ENCODE peak calls at places on chromosomes 7 and 10, in ten cellular contexts. D is AG04450, L is GM13977, S is right lobe of liver, J is psoas muscle, U is ascending aorta, G is A549, E is chondrocyte, C is glutamatergic neuron, V is lung. B is an unnamed sample.

GRCh38 chr10:3747248-3747960 is 37.6 kb downstream of the KLF6 start:
- DNase-seq in S (no peak), G (no peak), L (no peak), J (peak), C (no peak), U (no peak), D (no peak), V (peak), E (no peak), B (no peak)

GRCh38 chr7:45086348-45087065 is 2.3 kb downstream of the NACAD start:
- DNase-seq in L (no peak), U (no peak), D (no peak), E (peak), J (no peak), C (no peak), G (no peak), V (no peak), S (no peak), B (no peak)

GRCh38 chr7:22979251-22979650 is 34.7 kb downstream of the HYCC1 start:
- DNase-seq in C (no peak), E (no peak), U (no peak), V (no peak), J (no peak), L (no peak), D (no peak), S (no peak), G (no peak), B (no peak)

GRCh38 chr7:139993592-139993991 is 69.2 kb downstream of the PARP12 start:
- DNase-seq in D (no peak), G (no peak), E (peak), S (no peak), V (no peak), L (no peak), J (no peak), U (no peak), C (no peak), B (no peak)

GRCh38 chr10:70918851-70919530 is 30.6 kb upstream of the PCBD1 start:
- DNase-seq in J (peak), V (no peak), D (no peak), U (no peak), G (no peak), E (peak), C (peak), L (no peak), S (no peak), B (no peak)

GRCh38 chr7:70698219-70698832 is 433.6 kb upstream of the GALNT17 start:
- DNase-seq in V (no peak), J (no peak), G (peak), L (peak), C (no peak), S (no peak), D (no peak), U (no peak), E (no peak), B (no peak)

GRCh38 chr10:49663596-49663995 is 15.9 kb upstream of the C10orf53 start:
- DNase-seq in E (no peak), C (no peak), U (no peak), V (peak), L (no peak), D (no peak), S (no peak), J (no peak), G (no peak), B (no peak)

GRCh38 chr10:5774987-5775386 is 38.2 kb downstream of the GDI2 start:
- DNase-seq in J (no peak), G (no peak), U (no peak), C (no peak), E (no peak), D (no peak), V (no peak), L (no peak), S (no peak), B (no peak)

GRCh38 chr7:128841961-128842673 is 11.9 kb downstream of the FLNC start:
- DNase-seq in L (peak), C (peak), D (no peak), V (no peak), G (peak), U (no peak), S (peak), J (peak), E (peak), B (no peak)

GRCh38 chr10:90318659-90319058 is 539.2 kb downstream of the HTR7 start:
- DNase-seq in C (no peak), V (no peak), S (no peak), D (no peak), U (no peak), E (no peak), J (no peak), G (no peak), L (no peak), B (no peak)

GRCh38 chr7:42572046-42572445 is 335.0 kb upstream of the GLI3 start:
- DNase-seq in D (no peak), L (no peak), V (no peak), U (no peak), G (no peak), S (no peak), J (no peak), C (no peak), E (no peak), B (no peak)

GRCh38 chr10:76311752-76312699 is 880.6 kb downstream of the LRMDA start:
- DNase-seq in J (no peak), C (no peak), E (no peak), S (peak), G (peak), U (no peak), V (no peak), D (no peak), L (peak), B (no peak)

GRCh38 chr7:51472017-51472296 is 155.3 kb upstream of the COBL start:
- DNase-seq in G (no peak), S (no peak), L (no peak), U (no peak), E (no peak), V (no peak), J (no peak), D (no peak), C (no peak), B (no peak)

GRCh38 chr7:139681812-139682135 is 96.0 kb downstream of the HIPK2 start:
- DNase-seq in U (no peak), E (no peak), S (no peak), V (no peak), L (no peak), D (no peak), C (no peak), G (no peak), J (no peak), B (no peak)

GRCh38 chr7:123867220-123867619 is 22.3 kb downstream of the HYAL4 start:
- DNase-seq in D (no peak), G (no peak), C (no peak), S (no peak), L (no peak), U (no peak), E (no peak), V (no peak), J (no peak), B (peak)

GRCh38 chr7:19392246-19392645 is 247.0 kb upstream of the FERD3L start:
- DNase-seq in L (no peak), U (no peak), J (no peak), S (no peak), V (no peak), E (no peak), G (no peak), C (no peak), D (no peak), B (no peak)

GRCh38 chr10:43076876-43077420 is at the start of gene RET:
- DNase-seq in U (no peak), D (no peak), G (peak), L (peak), E (no peak), S (peak), V (no peak), J (peak), C (peak), B (no peak)

GRCh38 chr7:88357295-88357694 is 50.6 kb upstream of the STEAP4 start:
- DNase-seq in E (no peak), J (no peak), U (no peak), G (no peak), L (no peak), V (peak), C (no peak), D (no peak), S (peak), B (peak)

GRCh38 chr7:88354999-88355398 is 48.3 kb upstream of the STEAP4 start:
- DNase-seq in E (no peak), S (no peak), L (no peak), C (no peak), J (no peak), U (no peak), D (no peak), G (no peak), V (no peak), B (no peak)

GRCh38 chr7:88358881-88359280 is 52.2 kb upstream of the STEAP4 start:
- DNase-seq in S (no peak), L (no peak), D (no peak), J (no peak), U (no peak), C (no peak), G (no peak), E (no peak), V (no peak), B (no peak)

GRCh38 chr7:88358534-88358838 is 51.8 kb upstream of the STEAP4 start:
- DNase-seq in C (no peak), G (no peak), S (no peak), L (no peak), J (no peak), D (no peak), E (no peak), U (no peak), V (no peak), B (no peak)

DNA sequence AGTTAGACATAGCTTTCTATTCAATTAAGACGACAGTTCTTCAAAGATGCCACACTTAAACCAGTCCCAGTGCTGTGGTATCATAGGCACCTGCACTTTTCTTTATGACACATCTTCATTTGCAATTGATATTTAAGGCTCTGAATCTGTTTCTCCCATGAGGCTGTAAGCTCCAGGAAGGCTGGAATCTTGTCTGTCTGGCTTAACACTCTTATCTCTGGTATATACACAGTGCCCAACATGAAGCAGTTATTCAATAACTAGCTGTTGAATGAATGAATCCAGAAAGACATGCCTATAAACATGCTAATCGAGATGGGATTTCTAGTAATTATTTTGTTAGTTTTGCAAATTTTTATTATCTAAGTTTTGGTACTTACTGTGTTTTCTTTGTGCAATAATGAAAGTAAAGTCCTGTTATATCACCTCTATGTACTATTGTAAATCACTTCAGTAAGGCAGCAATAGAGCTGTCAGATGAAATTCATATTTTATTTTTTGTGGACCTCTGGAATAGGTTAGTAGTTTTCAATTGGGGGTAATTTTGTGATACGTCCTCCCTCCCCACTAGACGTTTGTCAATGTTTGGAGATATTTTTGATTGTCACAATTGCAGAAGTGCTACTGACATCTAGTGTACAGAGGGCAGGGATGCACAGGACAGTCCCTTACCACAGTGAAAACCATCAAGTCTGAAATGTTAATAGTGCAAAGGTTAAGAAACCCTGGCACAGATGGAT is 51.3 kb upstream of the STEAP4 start:
- DNase-seq in J (no peak), S (no peak), C (no peak), L (peak), U (no peak), D (no peak), V (no peak), E (no peak), G (no peak), B (no peak)
- TF ChIP-seq CTCF in J (peak), S (peak), C (no peak), L (peak), U (no peak), D (no peak), V (no peak), E (peak), G (peak), B (peak)

GRCh38 chr7:73446716-73447115 is 13.1 kb downstream of the FZD9 start:
- DNase-seq in V (no peak), D (no peak), L (no peak), U (no peak), G (no peak), C (no peak), J (no peak), S (no peak), E (no peak), B (no peak)
- TF ChIP-seq CTCF in V (no peak), D (no peak), L (no peak), U (no peak), G (no peak), C (no peak), J (no peak), S (no peak), E (no peak), B (no peak)

GRCh38 chr7:98291717-98292116 is 10.2 kb downstream of the BRI3 start:
- DNase-seq in G (no peak), E (no peak), J (no peak), S (no peak), L (no peak), U (no peak), C (no peak), D (no peak), V (no peak), B (no peak)
- TF ChIP-seq CTCF in G (no peak), E (peak), J (no peak), S (no peak), L (peak), U (no peak), C (no peak), D (peak), V (no peak), B (peak)

DNA sequence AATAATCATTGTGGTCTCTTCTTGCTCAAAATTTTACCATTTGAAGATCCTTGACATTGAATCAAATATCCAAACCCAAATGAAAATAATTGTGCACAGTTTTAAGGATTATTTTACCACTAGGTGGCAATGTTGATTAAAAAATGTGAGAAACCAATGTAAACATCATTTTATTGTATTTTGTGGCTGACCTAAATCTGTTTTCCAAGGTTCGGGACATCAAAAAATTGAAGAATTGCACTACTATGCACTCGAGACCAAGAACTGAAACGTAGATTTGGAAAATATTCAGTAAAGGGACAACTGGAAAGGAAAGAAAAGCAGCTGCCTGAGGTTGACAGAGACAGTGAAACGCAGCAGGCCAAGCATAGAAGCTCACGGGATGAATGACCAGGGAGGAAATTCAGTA is 259.3 kb downstream of the SNX13 start:
- DNase-seq in C (no peak), S (no peak), J (no peak), U (no peak), L (no peak), E (no peak), G (no peak), V (no peak), D (no peak), B (no peak)
- TF ChIP-seq CTCF in C (peak), S (peak), J (peak), U (peak), L (peak), E (peak), G (peak), V (peak), D (peak), B (peak)

GRCh38 chr10:92573091-92573797 is 649 bp downstream of the IDE start:
- DNase-seq in V (peak), G (peak), D (no peak), E (no peak), S (peak), C (peak), J (peak), U (no peak), L (peak), B (peak)
- TF ChIP-seq CTCF in V (no peak), G (no peak), D (peak), E (peak), S (no peak), C (no peak), J (peak), U (no peak), L (no peak), B (no peak)

DNA sequence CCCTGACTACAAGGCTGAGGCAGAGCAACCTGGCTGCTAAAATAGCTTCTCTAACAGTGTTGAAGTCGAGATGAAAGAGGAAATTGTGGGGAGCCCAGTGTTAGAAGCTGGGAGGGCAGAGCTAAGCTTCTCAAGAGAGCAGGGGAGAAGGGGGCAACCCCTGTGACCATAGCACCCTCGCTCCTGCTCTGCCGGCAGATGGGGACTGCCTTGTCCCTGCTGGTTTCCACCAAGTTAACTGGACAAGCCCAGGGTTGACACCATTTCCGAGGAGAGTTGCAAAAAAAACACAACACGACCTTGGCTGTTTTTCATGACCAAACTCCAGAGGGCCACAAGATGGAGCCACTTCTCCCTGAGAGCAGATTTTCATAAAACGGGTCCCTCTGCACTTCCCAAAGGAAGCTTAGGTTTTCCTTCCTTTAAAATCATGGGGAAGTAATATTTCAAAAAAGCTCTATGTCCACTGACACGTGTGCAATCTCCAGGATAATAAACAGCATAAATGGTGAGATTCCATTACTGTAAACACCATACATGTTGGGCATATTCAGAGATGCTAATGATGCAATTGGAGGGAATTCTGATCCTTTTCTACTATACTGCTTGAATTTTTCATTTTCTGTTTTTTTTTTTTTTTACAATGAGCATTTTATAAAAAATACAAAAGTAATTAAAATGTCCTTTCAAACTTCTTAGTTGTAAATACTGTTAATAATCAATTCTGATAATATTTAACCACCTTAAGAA is 140.4 kb downstream of the PIP4K2A start:
- DNase-seq in L (peak), D (no peak), V (no peak), C (no peak), S (no peak), J (no peak), E (no peak), U (no peak), G (peak), B (no peak)
- TF ChIP-seq CTCF in L (peak), D (peak), V (no peak), C (peak), S (peak), J (no peak), E (peak), U (no peak), G (peak), B (peak)

DNA sequence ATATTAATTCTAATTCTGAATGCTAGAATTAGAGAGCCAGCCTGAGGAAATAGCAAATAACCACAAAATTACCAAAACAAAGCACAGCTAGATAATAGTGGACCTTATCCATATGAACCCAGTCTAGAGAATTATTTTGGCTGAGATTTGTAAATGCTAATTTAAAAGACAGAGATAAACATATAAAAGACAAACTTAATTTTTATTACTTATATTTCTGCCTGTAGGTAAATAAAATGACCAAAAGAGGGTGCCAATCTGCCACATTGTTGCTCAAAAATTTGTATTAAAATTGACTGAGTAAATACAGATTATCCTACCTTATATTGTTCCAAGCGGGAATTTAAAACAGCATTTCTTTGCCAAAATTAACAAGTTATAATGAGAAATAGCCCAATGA is 20.2 kb downstream of the RTKN2 start:
- DNase-seq in C (no peak), S (no peak), J (no peak), G (no peak), D (no peak), L (no peak), U (no peak), V (no peak), E (no peak), B (no peak)
- TF ChIP-seq CTCF in C (peak), S (no peak), J (no peak), G (peak), D (peak), L (no peak), U (no peak), V (no peak), E (peak), B (peak)

DNA sequence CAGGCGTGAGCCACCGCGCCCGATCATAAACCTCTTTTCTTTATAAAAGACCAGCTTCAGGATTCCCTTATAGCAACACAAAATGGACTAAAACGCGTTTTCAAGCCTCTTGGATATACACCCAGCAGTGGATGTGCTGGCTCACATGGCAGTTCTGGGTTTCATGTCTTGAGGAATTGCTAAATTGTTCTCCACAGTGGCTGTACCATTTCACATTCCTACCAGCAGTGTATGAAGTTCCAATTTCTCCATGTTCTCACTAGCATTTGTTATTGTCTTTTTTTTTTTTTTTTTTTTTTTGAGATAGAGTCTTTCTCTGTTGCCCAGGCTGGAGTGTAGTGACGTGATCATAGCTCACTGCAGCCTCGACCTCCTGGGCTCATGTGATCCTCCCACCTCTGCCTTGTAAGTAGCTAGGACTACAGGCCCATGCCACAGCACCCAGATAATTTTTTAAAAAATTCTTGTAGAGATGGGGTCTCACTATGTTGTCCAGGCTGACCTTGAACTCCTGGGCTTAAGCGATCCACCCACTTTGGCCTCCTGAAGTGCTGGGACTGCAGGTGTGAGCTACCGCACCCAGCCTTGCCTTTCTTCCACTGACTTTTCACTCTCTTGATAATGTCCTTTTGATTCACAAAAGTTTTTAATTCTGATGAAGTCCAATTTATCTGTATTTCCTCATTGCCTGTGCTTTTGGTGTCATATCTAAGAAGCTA is 17.4 kb downstream of the TECPR1 start:
- DNase-seq in S (no peak), V (no peak), G (no peak), D (no peak), E (no peak), U (no peak), L (no peak), C (no peak), J (peak), B (no peak)
- TF ChIP-seq CTCF in S (no peak), V (no peak), G (no peak), D (peak), E (peak), U (no peak), L (no peak), C (no peak), J (no peak), B (no peak)

GRCh38 chr10:80292607-80293239 is 3.3 kb upstream of the MAT1A start:
- DNase-seq in C (no peak), E (no peak), G (no peak), V (peak), U (no peak), L (no peak), D (no peak), S (peak), J (no peak), B (no peak)

GRCh38 chr10:80290474-80291220 is 1.2 kb upstream of the MAT1A start:
- DNase-seq in L (no peak), D (no peak), J (no peak), S (no peak), U (no peak), E (no peak), G (no peak), V (no peak), C (no peak), B (no peak)

GRCh38 chr10:80284522-80284921 is 4.9 kb downstream of the MAT1A start:
- DNase-seq in V (peak), L (no peak), E (no peak), U (no peak), C (no peak), G (no peak), S (no peak), D (no peak), J (no peak), B (no peak)

GRCh38 chr10:80288849-80289248 is 609 bp downstream of the MAT1A start:
- DNase-seq in J (no peak), S (no peak), E (no peak), U (no peak), D (no peak), C (no peak), V (no peak), L (no peak), G (no peak), B (no peak)

GRCh38 chr10:80289451-80290287 is at the start of gene MAT1A:
- DNase-seq in C (no peak), G (no peak), L (no peak), V (no peak), S (peak), U (no peak), D (no peak), E (no peak), J (no peak), B (no peak)
- TF ChIP-seq CTCF in C (no peak), G (no peak), L (no peak), V (no peak), S (peak), U (no peak), D (peak), E (peak), J (no peak), B (no peak)

GRCh38 chr7:130741336-130741995 is 7.5 kb upstream of the KLF14 start:
- DNase-seq in D (no peak), V (no peak), J (no peak), C (no peak), S (no peak), U (no peak), E (no peak), L (peak), G (no peak), B (no peak)
- TF ChIP-seq CTCF in D (no peak), V (no peak), J (no peak), C (no peak), S (no peak), U (no peak), E (no peak), L (no peak), G (no peak), B (no peak)